ENCODE peak calls at places on chromosomes 1 and 21, in eight cellular contexts. One of them, this sample, is unnamed.

GRCh38 chr1:32470431-32470830 is 5.6 kb downstream of the ZBTB8B start:
- DNase-seq in AG10803: no peak
- DNase-seq in body of pancreas: no peak
- DNase-seq in NCI-H2171 treated with DMSO at 0.1 percent for 48 hours: no peak
- DNase-seq in NCI-H2081 treated with DMSO at 0.1 percent for 48 hours: no peak
- DNase-seq in activated T-cell treated with anti-CD3 and anti-CD28 coated beads, Interleukin-2, amount 50 U/mL, for 48 hours: no peak
- DNase-seq in activated T-helper 1 cell treated with Interleukin-2 at 50 U/mL for 16 hours: no peak
- DNase-seq in type B pancreatic cell: no peak
- DNase-seq in this sample: no peak

GRCh38 chr1:55257958-55258357 is 42.8 kb upstream of the USP24 start:
- DNase-seq in AG10803: no peak
- DNase-seq in body of pancreas: no peak
- DNase-seq in NCI-H2171 treated with DMSO at 0.1 percent for 48 hours: no peak
- DNase-seq in NCI-H2081 treated with DMSO at 0.1 percent for 48 hours: no peak
- DNase-seq in activated T-cell treated with anti-CD3 and anti-CD28 coated beads, Interleukin-2, amount 50 U/mL, for 48 hours: peak
- DNase-seq in activated T-helper 1 cell treated with Interleukin-2 at 50 U/mL for 16 hours: peak
- DNase-seq in type B pancreatic cell: no peak
- DNase-seq in this sample: peak

GRCh38 chr1:185998391-185998790 is 264.2 kb downstream of the HMCN1 start:
- DNase-seq in AG10803: no peak
- DNase-seq in body of pancreas: no peak
- DNase-seq in NCI-H2171 treated with DMSO at 0.1 percent for 48 hours: no peak
- DNase-seq in NCI-H2081 treated with DMSO at 0.1 percent for 48 hours: no peak
- DNase-seq in activated T-cell treated with anti-CD3 and anti-CD28 coated beads, Interleukin-2, amount 50 U/mL, for 48 hours: no peak
- DNase-seq in activated T-helper 1 cell treated with Interleukin-2 at 50 U/mL for 16 hours: no peak
- DNase-seq in type B pancreatic cell: no peak
- DNase-seq in this sample: no peak

GRCh38 chr1:107359472-107360241 is 218.8 kb downstream of the NTNG1 start:
- DNase-seq in AG10803: no peak
- DNase-seq in body of pancreas: no peak
- DNase-seq in NCI-H2171 treated with DMSO at 0.1 percent for 48 hours: no peak
- DNase-seq in NCI-H2081 treated with DMSO at 0.1 percent for 48 hours: no peak
- DNase-seq in activated T-cell treated with anti-CD3 and anti-CD28 coated beads, Interleukin-2, amount 50 U/mL, for 48 hours: no peak
- DNase-seq in activated T-helper 1 cell treated with Interleukin-2 at 50 U/mL for 16 hours: no peak
- DNase-seq in type B pancreatic cell: no peak
- DNase-seq in this sample: no peak

GRCh38 chr1:116762781-116763115 is 8.5 kb downstream of the CD2 start:
- DNase-seq in AG10803: no peak
- DNase-seq in body of pancreas: no peak
- DNase-seq in NCI-H2171 treated with DMSO at 0.1 percent for 48 hours: no peak
- DNase-seq in NCI-H2081 treated with DMSO at 0.1 percent for 48 hours: no peak
- DNase-seq in activated T-cell treated with anti-CD3 and anti-CD28 coated beads, Interleukin-2, amount 50 U/mL, for 48 hours: peak
- DNase-seq in activated T-helper 1 cell treated with Interleukin-2 at 50 U/mL for 16 hours: no peak
- DNase-seq in type B pancreatic cell: no peak
- DNase-seq in this sample: no peak

GRCh38 chr1:222256058-222256457 is 291.8 kb downstream of the HHIPL2 start:
- DNase-seq in AG10803: no peak
- DNase-seq in body of pancreas: no peak
- DNase-seq in NCI-H2171 treated with DMSO at 0.1 percent for 48 hours: no peak
- DNase-seq in NCI-H2081 treated with DMSO at 0.1 percent for 48 hours: no peak
- DNase-seq in activated T-cell treated with anti-CD3 and anti-CD28 coated beads, Interleukin-2, amount 50 U/mL, for 48 hours: no peak
- DNase-seq in activated T-helper 1 cell treated with Interleukin-2 at 50 U/mL for 16 hours: no peak
- DNase-seq in type B pancreatic cell: no peak
- DNase-seq in this sample: no peak

GRCh38 chr1:185479781-185480180 is 162.7 kb upstream of the IVNS1ABP start:
- DNase-seq in AG10803: no peak
- DNase-seq in body of pancreas: no peak
- DNase-seq in NCI-H2171 treated with DMSO at 0.1 percent for 48 hours: peak
- DNase-seq in NCI-H2081 treated with DMSO at 0.1 percent for 48 hours: no peak
- DNase-seq in activated T-cell treated with anti-CD3 and anti-CD28 coated beads, Interleukin-2, amount 50 U/mL, for 48 hours: no peak
- DNase-seq in activated T-helper 1 cell treated with Interleukin-2 at 50 U/mL for 16 hours: no peak
- DNase-seq in type B pancreatic cell: no peak
- DNase-seq in this sample: no peak

GRCh38 chr1:29805896-29806160 is 569.5 kb downstream of the PTPRU start:
- DNase-seq in AG10803: no peak
- DNase-seq in body of pancreas: no peak
- DNase-seq in NCI-H2171 treated with DMSO at 0.1 percent for 48 hours: no peak
- DNase-seq in NCI-H2081 treated with DMSO at 0.1 percent for 48 hours: no peak
- DNase-seq in activated T-cell treated with anti-CD3 and anti-CD28 coated beads, Interleukin-2, amount 50 U/mL, for 48 hours: no peak
- DNase-seq in activated T-helper 1 cell treated with Interleukin-2 at 50 U/mL for 16 hours: no peak
- DNase-seq in type B pancreatic cell: peak
- DNase-seq in this sample: no peak

GRCh38 chr1:158285756-158286241 is 3.9 kb upstream of the CD1C start:
- DNase-seq in AG10803: no peak
- DNase-seq in body of pancreas: no peak
- DNase-seq in NCI-H2171 treated with DMSO at 0.1 percent for 48 hours: no peak
- DNase-seq in NCI-H2081 treated with DMSO at 0.1 percent for 48 hours: no peak
- DNase-seq in activated T-cell treated with anti-CD3 and anti-CD28 coated beads, Interleukin-2, amount 50 U/mL, for 48 hours: peak
- DNase-seq in activated T-helper 1 cell treated with Interleukin-2 at 50 U/mL for 16 hours: no peak
- DNase-seq in type B pancreatic cell: no peak
- DNase-seq in this sample: no peak

GRCh38 chr1:59332983-59333382 is 36.1 kb downstream of the FGGY start:
- DNase-seq in AG10803: peak
- DNase-seq in body of pancreas: no peak
- DNase-seq in NCI-H2171 treated with DMSO at 0.1 percent for 48 hours: no peak
- DNase-seq in NCI-H2081 treated with DMSO at 0.1 percent for 48 hours: no peak
- DNase-seq in activated T-cell treated with anti-CD3 and anti-CD28 coated beads, Interleukin-2, amount 50 U/mL, for 48 hours: peak
- DNase-seq in activated T-helper 1 cell treated with Interleukin-2 at 50 U/mL for 16 hours: no peak
- DNase-seq in type B pancreatic cell: no peak
- DNase-seq in this sample: no peak

GRCh38 chr1:199163277-199164069 is 524.6 kb downstream of the PTPRC start:
- DNase-seq in AG10803: no peak
- DNase-seq in body of pancreas: no peak
- DNase-seq in NCI-H2171 treated with DMSO at 0.1 percent for 48 hours: no peak
- DNase-seq in NCI-H2081 treated with DMSO at 0.1 percent for 48 hours: no peak
- DNase-seq in activated T-cell treated with anti-CD3 and anti-CD28 coated beads, Interleukin-2, amount 50 U/mL, for 48 hours: no peak
- DNase-seq in activated T-helper 1 cell treated with Interleukin-2 at 50 U/mL for 16 hours: no peak
- DNase-seq in type B pancreatic cell: no peak
- DNase-seq in this sample: no peak

GRCh38 chr1:246966502-246966901 is 34.8 kb upstream of the AHCTF1 start:
- DNase-seq in AG10803: no peak
- DNase-seq in body of pancreas: no peak
- DNase-seq in NCI-H2171 treated with DMSO at 0.1 percent for 48 hours: no peak
- DNase-seq in NCI-H2081 treated with DMSO at 0.1 percent for 48 hours: no peak
- DNase-seq in activated T-cell treated with anti-CD3 and anti-CD28 coated beads, Interleukin-2, amount 50 U/mL, for 48 hours: no peak
- DNase-seq in activated T-helper 1 cell treated with Interleukin-2 at 50 U/mL for 16 hours: no peak
- DNase-seq in type B pancreatic cell: no peak
- DNase-seq in this sample: no peak

GRCh38 chr1:91381844-91382243 is 22.8 kb downstream of the HFM1 start:
- DNase-seq in AG10803: no peak
- DNase-seq in body of pancreas: no peak
- DNase-seq in NCI-H2171 treated with DMSO at 0.1 percent for 48 hours: no peak
- DNase-seq in NCI-H2081 treated with DMSO at 0.1 percent for 48 hours: no peak
- DNase-seq in activated T-cell treated with anti-CD3 and anti-CD28 coated beads, Interleukin-2, amount 50 U/mL, for 48 hours: no peak
- DNase-seq in activated T-helper 1 cell treated with Interleukin-2 at 50 U/mL for 16 hours: no peak
- DNase-seq in type B pancreatic cell: no peak
- DNase-seq in this sample: no peak

GRCh38 chr21:28834335-28835238 is 158.1 kb downstream of the LTN1 start:
- DNase-seq in AG10803: no peak
- DNase-seq in body of pancreas: no peak
- DNase-seq in NCI-H2171 treated with DMSO at 0.1 percent for 48 hours: no peak
- DNase-seq in NCI-H2081 treated with DMSO at 0.1 percent for 48 hours: no peak
- DNase-seq in activated T-cell treated with anti-CD3 and anti-CD28 coated beads, Interleukin-2, amount 50 U/mL, for 48 hours: no peak
- DNase-seq in activated T-helper 1 cell treated with Interleukin-2 at 50 U/mL for 16 hours: no peak
- DNase-seq in type B pancreatic cell: no peak
- DNase-seq in this sample: no peak

GRCh38 chr21:32770514-32771133 is 931 bp downstream of the PAXBP1 start:
- DNase-seq in AG10803: peak
- DNase-seq in body of pancreas: peak
- DNase-seq in NCI-H2171 treated with DMSO at 0.1 percent for 48 hours: no peak
- DNase-seq in NCI-H2081 treated with DMSO at 0.1 percent for 48 hours: no peak
- DNase-seq in activated T-cell treated with anti-CD3 and anti-CD28 coated beads, Interleukin-2, amount 50 U/mL, for 48 hours: no peak
- DNase-seq in activated T-helper 1 cell treated with Interleukin-2 at 50 U/mL for 16 hours: no peak
- DNase-seq in type B pancreatic cell: no peak
- DNase-seq in this sample: no peak

GRCh38 chr1:53918343-53918742 is 24.4 kb downstream of the DIO1 start:
- DNase-seq in AG10803: no peak
- DNase-seq in body of pancreas: no peak
- DNase-seq in NCI-H2171 treated with DMSO at 0.1 percent for 48 hours: no peak
- DNase-seq in NCI-H2081 treated with DMSO at 0.1 percent for 48 hours: no peak
- DNase-seq in activated T-cell treated with anti-CD3 and anti-CD28 coated beads, Interleukin-2, amount 50 U/mL, for 48 hours: no peak
- DNase-seq in activated T-helper 1 cell treated with Interleukin-2 at 50 U/mL for 16 hours: no peak
- DNase-seq in type B pancreatic cell: no peak
- DNase-seq in this sample: no peak

GRCh38 chr1:231390071-231390470 is 32.0 kb downstream of the EGLN1 start:
- DNase-seq in AG10803: peak
- DNase-seq in body of pancreas: no peak
- DNase-seq in NCI-H2171 treated with DMSO at 0.1 percent for 48 hours: no peak
- DNase-seq in NCI-H2081 treated with DMSO at 0.1 percent for 48 hours: no peak
- DNase-seq in activated T-cell treated with anti-CD3 and anti-CD28 coated beads, Interleukin-2, amount 50 U/mL, for 48 hours: no peak
- DNase-seq in activated T-helper 1 cell treated with Interleukin-2 at 50 U/mL for 16 hours: no peak
- DNase-seq in type B pancreatic cell: no peak
- DNase-seq in this sample: no peak

GRCh38 chr1:119141020-119141424 is 569 bp upstream of the WARS2 start:
- DNase-seq in AG10803: peak
- DNase-seq in body of pancreas: peak
- DNase-seq in NCI-H2171 treated with DMSO at 0.1 percent for 48 hours: no peak
- DNase-seq in NCI-H2081 treated with DMSO at 0.1 percent for 48 hours: no peak
- DNase-seq in activated T-cell treated with anti-CD3 and anti-CD28 coated beads, Interleukin-2, amount 50 U/mL, for 48 hours: peak
- DNase-seq in activated T-helper 1 cell treated with Interleukin-2 at 50 U/mL for 16 hours: peak
- DNase-seq in type B pancreatic cell: no peak
- DNase-seq in this sample: peak

GRCh38 chr1:89545264-89546038 is 20.8 kb downstream of the LRRC8B start:
- DNase-seq in AG10803: no peak
- DNase-seq in body of pancreas: no peak
- DNase-seq in NCI-H2171 treated with DMSO at 0.1 percent for 48 hours: no peak
- DNase-seq in NCI-H2081 treated with DMSO at 0.1 percent for 48 hours: no peak
- DNase-seq in activated T-cell treated with anti-CD3 and anti-CD28 coated beads, Interleukin-2, amount 50 U/mL, for 48 hours: peak
- DNase-seq in activated T-helper 1 cell treated with Interleukin-2 at 50 U/mL for 16 hours: no peak
- DNase-seq in type B pancreatic cell: no peak
- DNase-seq in this sample: no peak

GRCh38 chr1:101260531-101260930 is 23.7 kb downstream of the S1PR1 start:
- DNase-seq in AG10803: no peak
- DNase-seq in body of pancreas: no peak
- DNase-seq in NCI-H2171 treated with DMSO at 0.1 percent for 48 hours: no peak
- DNase-seq in NCI-H2081 treated with DMSO at 0.1 percent for 48 hours: no peak
- DNase-seq in activated T-cell treated with anti-CD3 and anti-CD28 coated beads, Interleukin-2, amount 50 U/mL, for 48 hours: no peak
- DNase-seq in activated T-helper 1 cell treated with Interleukin-2 at 50 U/mL for 16 hours: no peak
- DNase-seq in type B pancreatic cell: no peak
- DNase-seq in this sample: no peak

GRCh38 chr1:175600721-175601440 is 142.5 kb downstream of the TNR start:
- DNase-seq in AG10803: no peak
- DNase-seq in body of pancreas: no peak
- DNase-seq in NCI-H2171 treated with DMSO at 0.1 percent for 48 hours: no peak
- DNase-seq in NCI-H2081 treated with DMSO at 0.1 percent for 48 hours: no peak
- DNase-seq in activated T-cell treated with anti-CD3 and anti-CD28 coated beads, Interleukin-2, amount 50 U/mL, for 48 hours: no peak
- DNase-seq in activated T-helper 1 cell treated with Interleukin-2 at 50 U/mL for 16 hours: no peak
- DNase-seq in type B pancreatic cell: no peak
- DNase-seq in this sample: no peak

GRCh38 chr1:229271448-229272120 is 673 bp downstream of the RAB4A start:
- DNase-seq in AG10803: peak
- DNase-seq in body of pancreas: peak
- DNase-seq in NCI-H2171 treated with DMSO at 0.1 percent for 48 hours: no peak
- DNase-seq in NCI-H2081 treated with DMSO at 0.1 percent for 48 hours: no peak
- DNase-seq in activated T-cell treated with anti-CD3 and anti-CD28 coated beads, Interleukin-2, amount 50 U/mL, for 48 hours: no peak
- DNase-seq in activated T-helper 1 cell treated with Interleukin-2 at 50 U/mL for 16 hours: peak
- DNase-seq in type B pancreatic cell: no peak
- DNase-seq in this sample: no peak

GRCh38 chr21:15015622-15016471 is 49.0 kb downstream of the NRIP1 start:
- DNase-seq in AG10803: peak
- DNase-seq in body of pancreas: no peak
- DNase-seq in NCI-H2171 treated with DMSO at 0.1 percent for 48 hours: no peak
- DNase-seq in NCI-H2081 treated with DMSO at 0.1 percent for 48 hours: no peak
- DNase-seq in activated T-cell treated with anti-CD3 and anti-CD28 coated beads, Interleukin-2, amount 50 U/mL, for 48 hours: no peak
- DNase-seq in activated T-helper 1 cell treated with Interleukin-2 at 50 U/mL for 16 hours: no peak
- DNase-seq in type B pancreatic cell: no peak
- DNase-seq in this sample: no peak

GRCh38 chr1:20166047-20166446 is 19.8 kb upstream of the UBXN10 start:
- DNase-seq in AG10803: no peak
- DNase-seq in body of pancreas: no peak
- DNase-seq in NCI-H2171 treated with DMSO at 0.1 percent for 48 hours: no peak
- DNase-seq in NCI-H2081 treated with DMSO at 0.1 percent for 48 hours: no peak
- DNase-seq in activated T-cell treated with anti-CD3 and anti-CD28 coated beads, Interleukin-2, amount 50 U/mL, for 48 hours: no peak
- DNase-seq in activated T-helper 1 cell treated with Interleukin-2 at 50 U/mL for 16 hours: no peak
- DNase-seq in type B pancreatic cell: no peak
- DNase-seq in this sample: no peak

GRCh38 chr1:206555473-206555935 is 48.2 kb downstream of the RASSF5 start:
- DNase-seq in AG10803: no peak
- DNase-seq in body of pancreas: peak
- DNase-seq in NCI-H2171 treated with DMSO at 0.1 percent for 48 hours: no peak
- DNase-seq in NCI-H2081 treated with DMSO at 0.1 percent for 48 hours: no peak
- DNase-seq in activated T-cell treated with anti-CD3 and anti-CD28 coated beads, Interleukin-2, amount 50 U/mL, for 48 hours: peak
- DNase-seq in activated T-helper 1 cell treated with Interleukin-2 at 50 U/mL for 16 hours: no peak
- DNase-seq in type B pancreatic cell: no peak
- DNase-seq in this sample: no peak

GRCh38 chr1:70745199-70745598 is 302.4 kb downstream of the PTGER3 start:
- DNase-seq in AG10803: no peak
- DNase-seq in body of pancreas: no peak
- DNase-seq in NCI-H2171 treated with DMSO at 0.1 percent for 48 hours: peak
- DNase-seq in NCI-H2081 treated with DMSO at 0.1 percent for 48 hours: no peak
- DNase-seq in activated T-cell treated with anti-CD3 and anti-CD28 coated beads, Interleukin-2, amount 50 U/mL, for 48 hours: no peak
- DNase-seq in activated T-helper 1 cell treated with Interleukin-2 at 50 U/mL for 16 hours: no peak
- DNase-seq in type B pancreatic cell: no peak
- DNase-seq in this sample: no peak

GRCh38 chr1:227781314-227781930 is 34.1 kb upstream of the PRSS38 start:
- DNase-seq in AG10803: no peak
- DNase-seq in body of pancreas: no peak
- DNase-seq in NCI-H2171 treated with DMSO at 0.1 percent for 48 hours: no peak
- DNase-seq in NCI-H2081 treated with DMSO at 0.1 percent for 48 hours: no peak
- DNase-seq in activated T-cell treated with anti-CD3 and anti-CD28 coated beads, Interleukin-2, amount 50 U/mL, for 48 hours: no peak
- DNase-seq in activated T-helper 1 cell treated with Interleukin-2 at 50 U/mL for 16 hours: no peak
- DNase-seq in type B pancreatic cell: peak
- DNase-seq in this sample: no peak

This sample was measured in central memory CD8-positive, alpha-beta T cell.